ENCODE peak calls at places on chromosome 2, in ten cellular contexts. One of them, this sample, is unnamed.

GRCh38 chr2:1643220-1643619 is 101.1 kb downstream of the PXDN start:
- DNase-seq in neuronal stem cell: no peak
- DNase-seq in HCT116: no peak
- DNase-seq in ovary: no peak
- DNase-seq in dorsolateral prefrontal cortex: no peak
- DNase-seq in gastrocnemius medialis: no peak
- DNase-seq in AG04450: no peak
- DNase-seq in heart left ventricle: no peak
- DNase-seq in uterus: no peak
- DNase-seq in adrenal gland: no peak
- DNase-seq in this sample: no peak

GRCh38 chr2:100126172-100126571 is 16.2 kb downstream of the AFF3 start:
- DNase-seq in neuronal stem cell: no peak
- DNase-seq in HCT116: no peak
- DNase-seq in ovary: no peak
- DNase-seq in dorsolateral prefrontal cortex: no peak
- DNase-seq in gastrocnemius medialis: no peak
- DNase-seq in AG04450: no peak
- DNase-seq in heart left ventricle: peak
- DNase-seq in uterus: no peak
- DNase-seq in adrenal gland: no peak
- DNase-seq in this sample: no peak

GRCh38 chr2:126513033-126513432 is 142.9 kb upstream of the GYPC start:
- DNase-seq in neuronal stem cell: no peak
- DNase-seq in HCT116: no peak
- DNase-seq in ovary: no peak
- DNase-seq in dorsolateral prefrontal cortex: no peak
- DNase-seq in gastrocnemius medialis: no peak
- DNase-seq in AG04450: no peak
- DNase-seq in heart left ventricle: no peak
- DNase-seq in uterus: no peak
- DNase-seq in adrenal gland: no peak
- DNase-seq in this sample: no peak

GRCh38 chr2:69549421-69549820 is 94.1 kb downstream of the AAK1 start:
- DNase-seq in neuronal stem cell: no peak
- DNase-seq in HCT116: no peak
- DNase-seq in ovary: no peak
- DNase-seq in dorsolateral prefrontal cortex: no peak
- DNase-seq in gastrocnemius medialis: no peak
- DNase-seq in AG04450: no peak
- DNase-seq in heart left ventricle: no peak
- DNase-seq in uterus: no peak
- DNase-seq in adrenal gland: no peak
- DNase-seq in this sample: no peak

GRCh38 chr2:33209976-33210375 is 263.2 kb downstream of the LTBP1 start:
- DNase-seq in neuronal stem cell: no peak
- DNase-seq in HCT116: no peak
- DNase-seq in ovary: no peak
- DNase-seq in dorsolateral prefrontal cortex: no peak
- DNase-seq in gastrocnemius medialis: no peak
- DNase-seq in AG04450: no peak
- DNase-seq in heart left ventricle: no peak
- DNase-seq in uterus: no peak
- DNase-seq in adrenal gland: no peak
- DNase-seq in this sample: no peak

GRCh38 chr2:100018312-100018711 is 124.1 kb downstream of the AFF3 start:
- DNase-seq in neuronal stem cell: no peak
- DNase-seq in HCT116: no peak
- DNase-seq in ovary: no peak
- DNase-seq in dorsolateral prefrontal cortex: no peak
- DNase-seq in gastrocnemius medialis: no peak
- DNase-seq in AG04450: no peak
- DNase-seq in heart left ventricle: no peak
- DNase-seq in uterus: no peak
- DNase-seq in adrenal gland: no peak
- DNase-seq in this sample: no peak

GRCh38 chr2:28172114-28172898 is 220.4 kb upstream of the FOSL2 start:
- DNase-seq in neuronal stem cell: no peak
- DNase-seq in HCT116: no peak
- DNase-seq in ovary: no peak
- DNase-seq in dorsolateral prefrontal cortex: no peak
- DNase-seq in gastrocnemius medialis: no peak
- DNase-seq in AG04450: no peak
- DNase-seq in heart left ventricle: no peak
- DNase-seq in uterus: no peak
- DNase-seq in adrenal gland: no peak
- DNase-seq in this sample: no peak

GRCh38 chr2:226652388-226652787 is 147.2 kb downstream of the IRS1 start:
- DNase-seq in neuronal stem cell: no peak
- DNase-seq in HCT116: peak
- DNase-seq in ovary: no peak
- DNase-seq in dorsolateral prefrontal cortex: no peak
- DNase-seq in gastrocnemius medialis: no peak
- DNase-seq in AG04450: peak
- DNase-seq in heart left ventricle: no peak
- DNase-seq in uterus: no peak
- DNase-seq in adrenal gland: peak
- DNase-seq in this sample: no peak

GRCh38 chr2:212173771-212174510 is 364.7 kb downstream of the ERBB4 start:
- DNase-seq in neuronal stem cell: no peak
- DNase-seq in HCT116: no peak
- DNase-seq in ovary: no peak
- DNase-seq in dorsolateral prefrontal cortex: no peak
- DNase-seq in gastrocnemius medialis: no peak
- DNase-seq in AG04450: no peak
- DNase-seq in heart left ventricle: no peak
- DNase-seq in uterus: no peak
- DNase-seq in adrenal gland: no peak
- DNase-seq in this sample: no peak

GRCh38 chr2:84493494-84493893 is 22.8 kb upstream of the DNAH6 start:
- DNase-seq in neuronal stem cell: no peak
- DNase-seq in HCT116: no peak
- DNase-seq in ovary: no peak
- DNase-seq in dorsolateral prefrontal cortex: no peak
- DNase-seq in gastrocnemius medialis: no peak
- DNase-seq in AG04450: peak
- DNase-seq in heart left ventricle: no peak
- DNase-seq in uterus: no peak
- DNase-seq in adrenal gland: no peak
- DNase-seq in this sample: no peak

GRCh38 chr2:57181315-57182038 is 865.1 kb upstream of the VRK2 start:
- DNase-seq in neuronal stem cell: no peak
- DNase-seq in HCT116: no peak
- DNase-seq in ovary: no peak
- DNase-seq in dorsolateral prefrontal cortex: no peak
- DNase-seq in gastrocnemius medialis: no peak
- DNase-seq in AG04450: no peak
- DNase-seq in heart left ventricle: no peak
- DNase-seq in uterus: no peak
- DNase-seq in adrenal gland: no peak
- DNase-seq in this sample: no peak

GRCh38 chr2:39435254-39435653 is 1.8 kb downstream of the MAP4K3 start:
- DNase-seq in neuronal stem cell: peak
- DNase-seq in HCT116: no peak
- DNase-seq in ovary: no peak
- DNase-seq in dorsolateral prefrontal cortex: peak
- DNase-seq in gastrocnemius medialis: no peak
- DNase-seq in AG04450: no peak
- DNase-seq in heart left ventricle: no peak
- DNase-seq in uterus: no peak
- DNase-seq in adrenal gland: no peak
- DNase-seq in this sample: no peak
- H3K27ac ChIP-seq in neuronal stem cell: no peak
- H3K27ac ChIP-seq in HCT116: no peak
- H3K27ac ChIP-seq in ovary: no peak
- H3K27ac ChIP-seq in dorsolateral prefrontal cortex: peak
- H3K27ac ChIP-seq in gastrocnemius medialis: peak
- H3K27ac ChIP-seq in AG04450: no peak
- H3K27ac ChIP-seq in heart left ventricle: peak
- H3K27ac ChIP-seq in uterus: peak
- H3K27ac ChIP-seq in adrenal gland: no peak
- H3K27ac ChIP-seq in this sample: no peak

DNA sequence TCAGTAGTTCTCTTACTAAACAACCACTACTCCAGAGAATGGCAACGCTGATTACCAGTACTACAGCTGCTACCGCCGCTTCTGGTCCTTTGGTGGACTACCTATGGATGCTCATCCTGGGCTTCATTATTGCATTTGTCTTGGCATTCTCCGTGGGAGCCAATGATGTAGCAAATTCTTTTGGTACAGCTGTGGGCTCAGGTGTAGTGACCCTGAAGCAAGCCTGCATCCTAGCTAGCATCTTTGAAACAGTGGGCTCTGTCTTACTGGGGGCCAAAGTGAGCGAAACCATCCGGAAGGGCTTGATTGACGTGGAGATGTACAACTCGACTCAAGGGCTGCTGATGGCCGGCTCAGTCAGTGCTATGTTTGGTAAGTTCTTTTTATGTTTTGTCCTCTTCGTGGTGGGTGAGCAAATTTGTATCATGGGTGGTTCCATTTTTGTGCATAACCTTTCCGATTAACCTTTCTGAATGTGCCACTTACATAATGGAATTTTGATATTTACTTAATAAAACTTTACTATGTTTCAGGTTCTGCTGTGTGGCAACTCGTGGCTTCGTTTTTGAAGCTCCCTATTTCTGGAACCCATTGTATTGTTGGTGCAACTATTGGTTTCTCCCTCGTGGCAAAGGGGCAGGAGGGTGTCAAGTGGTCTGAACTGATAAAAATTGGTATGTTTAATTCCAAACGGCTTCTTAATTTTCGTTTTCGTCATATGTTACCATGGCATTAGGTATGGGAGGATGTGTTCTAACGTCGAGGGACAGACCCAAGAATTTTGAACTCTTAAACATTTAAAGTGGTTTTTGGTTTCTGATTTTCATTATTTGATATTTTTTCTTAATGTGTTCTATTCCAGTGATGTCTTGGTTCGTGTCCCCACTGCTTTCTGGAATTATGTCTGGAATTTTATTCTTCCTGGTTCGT is 1.3 kb downstream of the SLC20A1 start:
- DNase-seq in neuronal stem cell: no peak
- DNase-seq in HCT116: no peak
- DNase-seq in ovary: no peak
- DNase-seq in dorsolateral prefrontal cortex: no peak
- DNase-seq in gastrocnemius medialis: no peak
- DNase-seq in AG04450: no peak
- DNase-seq in heart left ventricle: no peak
- DNase-seq in uterus: no peak
- DNase-seq in adrenal gland: no peak
- DNase-seq in this sample: no peak
- H3K27ac ChIP-seq in neuronal stem cell: no peak
- H3K27ac ChIP-seq in HCT116: peak
- H3K27ac ChIP-seq in ovary: no peak
- H3K27ac ChIP-seq in dorsolateral prefrontal cortex: peak
- H3K27ac ChIP-seq in gastrocnemius medialis: peak
- H3K27ac ChIP-seq in AG04450: no peak
- H3K27ac ChIP-seq in heart left ventricle: peak
- H3K27ac ChIP-seq in uterus: no peak
- H3K27ac ChIP-seq in adrenal gland: no peak
- H3K27ac ChIP-seq in this sample: no peak

DNA sequence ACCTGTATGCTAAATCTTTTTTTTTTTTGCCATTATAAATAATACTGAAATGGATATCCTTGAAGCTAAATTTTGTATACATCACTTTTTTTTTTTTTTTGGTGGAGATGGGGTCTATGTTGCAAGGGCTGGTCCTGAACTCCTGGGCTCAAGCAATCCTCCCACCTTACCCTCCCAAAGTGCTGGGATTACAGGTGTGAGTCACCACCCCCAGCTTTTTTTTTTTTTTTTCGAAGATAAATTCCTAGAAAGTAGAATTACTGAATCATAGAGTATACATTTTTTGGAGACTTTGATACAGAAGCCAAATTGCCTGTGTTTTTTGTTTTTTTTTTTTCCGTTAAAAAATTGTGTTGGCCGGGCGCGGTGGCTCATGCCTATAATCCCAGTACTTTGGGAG is 51.0 kb upstream of the MCFD2 start:
- DNase-seq in neuronal stem cell: no peak
- DNase-seq in HCT116: no peak
- DNase-seq in ovary: no peak
- DNase-seq in dorsolateral prefrontal cortex: no peak
- DNase-seq in gastrocnemius medialis: no peak
- DNase-seq in AG04450: no peak
- DNase-seq in heart left ventricle: no peak
- DNase-seq in uterus: no peak
- DNase-seq in adrenal gland: no peak
- DNase-seq in this sample: no peak
- H3K27ac ChIP-seq in neuronal stem cell: no peak
- H3K27ac ChIP-seq in HCT116: no peak
- H3K27ac ChIP-seq in ovary: no peak
- H3K27ac ChIP-seq in dorsolateral prefrontal cortex: no peak
- H3K27ac ChIP-seq in gastrocnemius medialis: peak
- H3K27ac ChIP-seq in AG04450: no peak
- H3K27ac ChIP-seq in heart left ventricle: no peak
- H3K27ac ChIP-seq in uterus: peak
- H3K27ac ChIP-seq in adrenal gland: peak
- H3K27ac ChIP-seq in this sample: no peak

DNA sequence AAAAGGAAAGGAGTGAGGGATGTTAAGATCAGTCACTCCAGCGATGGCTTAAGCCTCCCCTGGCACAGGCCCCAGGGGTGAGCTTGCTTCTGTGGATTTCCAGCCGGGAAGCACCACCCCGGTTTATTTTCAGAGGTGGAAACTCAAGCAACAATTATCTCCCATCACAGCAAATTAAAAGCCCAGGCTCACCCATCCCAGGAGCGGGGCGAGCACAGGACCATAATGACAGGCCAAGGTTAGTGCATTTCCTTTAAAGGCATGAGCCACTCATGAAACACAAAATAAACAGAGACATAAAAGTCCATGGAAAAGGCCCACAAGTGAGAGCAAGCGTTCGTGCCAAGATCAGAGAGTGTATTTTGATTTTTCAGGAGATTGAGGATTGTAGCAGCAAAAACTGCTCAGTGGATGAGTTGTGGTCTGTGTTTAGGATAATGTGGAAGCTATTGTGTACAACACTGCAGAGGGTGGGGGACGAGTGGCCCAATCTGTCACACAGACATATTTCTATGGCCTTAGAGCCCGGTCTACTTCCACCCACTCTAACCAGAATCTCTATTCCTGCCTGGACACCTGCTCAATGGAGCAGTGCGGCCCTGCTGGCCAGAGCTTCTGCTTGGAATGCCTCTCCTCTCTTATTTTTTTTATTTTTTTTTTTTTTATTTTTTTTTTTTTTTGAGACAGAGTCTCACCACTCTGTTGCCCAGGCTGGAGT is 111.4 kb upstream of the CDC42EP3 start:
- DNase-seq in neuronal stem cell: no peak
- DNase-seq in HCT116: no peak
- DNase-seq in ovary: no peak
- DNase-seq in dorsolateral prefrontal cortex: no peak
- DNase-seq in gastrocnemius medialis: no peak
- DNase-seq in AG04450: no peak
- DNase-seq in heart left ventricle: no peak
- DNase-seq in uterus: peak
- DNase-seq in adrenal gland: no peak
- DNase-seq in this sample: no peak
- H3K27ac ChIP-seq in neuronal stem cell: no peak
- H3K27ac ChIP-seq in HCT116: no peak
- H3K27ac ChIP-seq in ovary: no peak
- H3K27ac ChIP-seq in dorsolateral prefrontal cortex: no peak
- H3K27ac ChIP-seq in gastrocnemius medialis: peak
- H3K27ac ChIP-seq in AG04450: peak
- H3K27ac ChIP-seq in heart left ventricle: no peak
- H3K27ac ChIP-seq in uterus: peak
- H3K27ac ChIP-seq in adrenal gland: no peak
- H3K27ac ChIP-seq in this sample: no peak

GRCh38 chr2:11330457-11331142 is 13.8 kb downstream of the ROCK2 start:
- DNase-seq in neuronal stem cell: no peak
- DNase-seq in HCT116: no peak
- DNase-seq in ovary: no peak
- DNase-seq in dorsolateral prefrontal cortex: no peak
- DNase-seq in gastrocnemius medialis: no peak
- DNase-seq in AG04450: no peak
- DNase-seq in heart left ventricle: no peak
- DNase-seq in uterus: no peak
- DNase-seq in adrenal gland: peak
- DNase-seq in this sample: no peak
- H3K27ac ChIP-seq in neuronal stem cell: no peak
- H3K27ac ChIP-seq in HCT116: no peak
- H3K27ac ChIP-seq in ovary: no peak
- H3K27ac ChIP-seq in dorsolateral prefrontal cortex: no peak
- H3K27ac ChIP-seq in gastrocnemius medialis: peak
- H3K27ac ChIP-seq in AG04450: no peak
- H3K27ac ChIP-seq in heart left ventricle: no peak
- H3K27ac ChIP-seq in uterus: peak
- H3K27ac ChIP-seq in adrenal gland: no peak
- H3K27ac ChIP-seq in this sample: no peak